ENCODE peak calls at places on chromosomes 2 and 18, in nine cellular contexts. B, I, A, T, J, D, L, N and O are unnamed samples.

GRCh38 chr18:35131387-35132283 is 90.4 kb downstream of the MAPRE2 start:
- DNase-seq in A (no peak), J (no peak), T (no peak), D (no peak), L (no peak), B (no peak), I (no peak), N (no peak), O (no peak)

GRCh38 chr2:73969356-73969755 is 15.4 kb upstream of the TET3 start:
- DNase-seq in N (no peak), I (no peak), L (no peak), A (no peak), D (no peak), J (no peak), T (no peak), B (no peak), O (no peak)

GRCh38 chr2:12602661-12603060 is 114.1 kb upstream of the TRIB2 start:
- DNase-seq in A (no peak), L (no peak), I (no peak), T (no peak), J (no peak), D (no peak), B (no peak), N (no peak), O (no peak)

GRCh38 chr2:28633739-28634138 is 117.9 kb upstream of the PPP1CB start:
- DNase-seq in I (peak; percentile 96), N (no peak), J (no peak), B (no peak), T (peak; percentile 77), A (no peak), D (peak; percentile 85), L (peak; percentile 82), O (peak; percentile 99)

GRCh38 chr2:130835766-130836015 is 1.0 kb upstream of the ARHGEF4 start:
- DNase-seq in J (no peak), I (no peak), N (no peak), L (no peak), D (no peak), B (no peak), A (no peak), T (no peak), O (no peak)

GRCh38 chr2:237509151-237509550 is 22.1 kb downstream of the MLPH start:
- DNase-seq in I (no peak), B (no peak), L (no peak), D (no peak), N (no peak), A (no peak), T (no peak), J (no peak), O (no peak)

GRCh38 chr2:9236867-9237266 is 30.3 kb downstream of the ASAP2 start:
- DNase-seq in N (no peak), B (no peak), A (no peak), I (no peak), T (no peak), J (no peak), L (no peak), D (no peak), O (no peak)

GRCh38 chr2:162257416-162257815 is 14.2 kb upstream of the FAP start:
- DNase-seq in A (no peak), I (no peak), D (no peak), B (no peak), L (peak; percentile 27), T (no peak), J (no peak), N (no peak), O (no peak)

GRCh38 chr2:152525277-152525838 is 190.4 kb downstream of the FMNL2 start:
- DNase-seq in T (peak; percentile 4), D (no peak), L (peak; percentile 55), B (peak; percentile 96), J (no peak), A (no peak), N (no peak), I (peak; percentile 94), O (no peak)

GRCh38 chr18:55884498-55884897 is 296.5 kb upstream of the TCF4 start:
- DNase-seq in D (no peak), J (no peak), T (no peak), B (no peak), I (no peak), A (no peak), L (no peak), N (no peak), O (no peak)

GRCh38 chr18:42854558-42854957 is 260.9 kb downstream of the RIT2 start:
- DNase-seq in I (no peak), D (no peak), B (no peak), J (no peak), A (no peak), L (no peak), T (no peak), N (no peak), O (no peak)

GRCh38 chr2:238320648-238321281 is 447 bp downstream of the TRAF3IP1 start:
- DNase-seq in L (peak; percentile 21), J (no peak), B (peak; percentile 9), T (peak; percentile 53), D (no peak), I (no peak), N (no peak), A (no peak), O (no peak)

GRCh38 chr2:205681836-205682238 is 464 bp upstream of the NRP2 start:
- DNase-seq in L (peak; percentile 38), D (no peak), N (no peak), B (no peak), J (no peak), A (no peak), I (no peak), T (peak; percentile 74), O (no peak)

GRCh38 chr2:39380525-39381150 is 56.4 kb downstream of the MAP4K3 start:
- DNase-seq in D (no peak), I (no peak), T (no peak), J (no peak), B (peak; percentile 9), A (no peak), L (peak; percentile 23), N (no peak), O (no peak)

GRCh38 chr18:12908706-12909105 is 24.7 kb upstream of the PTPN2 start:
- DNase-seq in D (no peak), I (no peak), J (no peak), B (no peak), T (no peak), L (peak; percentile 27), A (no peak), N (no peak), O (no peak)